ENCODE peak calls at places on chromosomes 5 and 9, in six cellular contexts. U, M, C, E, T and L are unnamed samples.
A peak's percentile ranks its signal among the peaks of the same experiment; 100 is the strongest.

GRCh38 chr9:99485461-99485860 is 263.4 kb downstream of the SEC61B start:
- DNase-seq in U (no peak), M (no peak), C (no peak), E (no peak), T (no peak), L (no peak)

GRCh38 chr5:43274435-43275114 is 38.6 kb downstream of the HMGCS1 start:
- DNase-seq in U (no peak), M (no peak), C (no peak), E (no peak), T (peak; percentile 29), L (peak; percentile 33)

GRCh38 chr5:6765612-6766525 is 52.6 kb downstream of the TENT4A start:
- DNase-seq in U (peak; percentile 68), M (peak; percentile 76), C (peak; percentile 90), E (peak; percentile 87), T (peak; percentile 74), L (peak; percentile 86)

GRCh38 chr5:119200795-119201194 is 129.9 kb downstream of the DMXL1 start:
- DNase-seq in U (no peak), M (no peak), C (no peak), E (no peak), T (no peak), L (no peak)

GRCh38 chr9:97480174-97480573 is 21.3 kb upstream of the TMOD1 start:
- DNase-seq in U (no peak), M (no peak), C (no peak), E (no peak), T (no peak), L (no peak)

GRCh38 chr5:175653763-175654162 is 4.1 kb upstream of the HRH2 start:
- DNase-seq in U (no peak), M (no peak), C (no peak), E (no peak), T (no peak), L (no peak)

GRCh38 chr9:95721132-95721531 is 154.4 kb upstream of the ERCC6L2 start:
- DNase-seq in U (no peak), M (no peak), C (no peak), E (no peak), T (peak; percentile 74), L (peak; percentile 31)

GRCh38 chr9:92671323-92671722 is 1.4 kb upstream of the IPPK start:
- DNase-seq in U (peak; percentile 58), M (peak; percentile 32), C (peak; percentile 74), E (peak; percentile 47), T (no peak), L (no peak)

GRCh38 chr5:151115272-151115905 is 34.6 kb upstream of the TNIP1 start:
- DNase-seq in U (peak; percentile 76), M (peak; percentile 90), C (peak; percentile 65), E (peak; percentile 85), T (peak; percentile 61), L (peak; percentile 84)

GRCh38 chr9:136270173-136270710 is 24.6 kb upstream of the QSOX2 start:
- DNase-seq in U (no peak), M (no peak), C (no peak), E (no peak), T (no peak), L (no peak)

GRCh38 chr9:126377521-126377920 is 50.9 kb downstream of the MVB12B start:
- DNase-seq in U (no peak), M (no peak), C (no peak), E (no peak), T (no peak), L (no peak)

GRCh38 chr9:37324261-37324683 is 98.2 kb upstream of the GRHPR start:
- DNase-seq in U (no peak), M (no peak), C (no peak), E (no peak), T (no peak), L (no peak)

GRCh38 chr5:131462479-131462878 is 172.6 kb downstream of the RAPGEF6 start:
- DNase-seq in U (no peak), M (no peak), C (no peak), E (no peak), T (no peak), L (no peak)

DNA sequence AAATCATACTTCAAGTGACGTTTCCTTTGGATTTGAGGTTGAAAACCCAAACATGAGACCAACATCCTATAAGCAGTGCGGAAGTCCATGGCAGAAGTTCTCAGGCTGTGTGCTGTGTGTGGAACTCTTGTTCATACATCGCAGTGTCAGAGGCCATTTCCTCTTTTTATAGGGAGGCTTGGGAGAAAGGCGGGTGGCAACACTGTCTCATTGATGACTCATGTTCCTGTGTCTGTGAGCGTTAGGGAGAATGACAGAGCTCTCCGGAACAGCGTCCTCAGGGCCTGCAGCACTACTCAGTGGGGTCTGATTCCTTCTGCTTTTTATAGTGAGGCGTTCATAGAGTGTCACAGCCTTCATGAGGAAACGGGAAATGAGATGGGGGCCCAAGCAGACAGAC is 98.8 kb upstream of the BASP1 start:
- DNase-seq in U (peak; percentile 66), M (peak; percentile 21), C (peak; percentile 92), E (peak; percentile 54), T (no peak), L (peak; percentile 41)
- TF ChIP-seq POLR2A in U (no peak), M (no peak), C (no peak), E (no peak), T (no peak), L (no peak)

GRCh38 chr5:79023947-79024346 is 38.8 kb upstream of the ARSB start:
- DNase-seq in U (no peak), M (no peak), C (no peak), E (no peak), T (no peak), L (no peak)

GRCh38 chr5:79021753-79022152 is 36.6 kb upstream of the ARSB start:
- DNase-seq in U (no peak), M (no peak), C (no peak), E (no peak), T (no peak), L (no peak)

GRCh38 chr5:79023323-79023722 is 38.2 kb upstream of the ARSB start:
- DNase-seq in U (no peak), M (no peak), C (no peak), E (no peak), T (no peak), L (no peak)

GRCh38 chr5:79020861-79021561 is 35.9 kb upstream of the ARSB start:
- DNase-seq in U (peak; percentile 47), M (peak; percentile 64), C (peak; percentile 66), E (peak; percentile 70), T (peak; percentile 32), L (peak; percentile 60)

DNA sequence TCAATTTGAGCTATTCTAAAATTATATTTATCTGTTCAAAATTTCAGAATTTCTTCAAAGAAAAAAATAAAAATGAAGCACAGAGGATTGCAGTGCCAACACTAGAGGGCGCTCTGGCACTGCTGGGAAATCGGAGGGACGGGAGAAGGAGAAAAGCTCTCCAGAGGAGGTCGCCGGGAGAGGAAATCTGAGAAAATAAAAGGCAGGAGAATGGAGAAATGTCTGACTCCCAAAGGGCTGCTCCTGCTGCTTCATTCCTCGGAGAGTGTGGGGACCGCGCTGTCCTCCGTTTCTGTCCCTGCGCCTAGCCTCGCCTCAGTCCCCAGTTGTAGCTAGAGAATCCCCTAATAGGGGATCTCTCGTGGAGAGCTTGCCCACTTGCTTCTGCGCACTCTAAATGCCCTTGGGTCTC is 40.0 kb upstream of the ARSB start:
- DNase-seq in U (peak; percentile 54), M (peak; percentile 46), C (peak; percentile 61), E (peak; percentile 66), T (peak; percentile 11), L (peak; percentile 58)
- H3K4me3 ChIP-seq in U (peak overlapping the region; percentile 7), M (peak overlapping the region; percentile 30), C (peak overlapping the region; percentile 32), E (peak overlapping the region; percentile 47), T (no peak overlapping the region), L (peak overlapping the region; percentile 33)

DNA sequence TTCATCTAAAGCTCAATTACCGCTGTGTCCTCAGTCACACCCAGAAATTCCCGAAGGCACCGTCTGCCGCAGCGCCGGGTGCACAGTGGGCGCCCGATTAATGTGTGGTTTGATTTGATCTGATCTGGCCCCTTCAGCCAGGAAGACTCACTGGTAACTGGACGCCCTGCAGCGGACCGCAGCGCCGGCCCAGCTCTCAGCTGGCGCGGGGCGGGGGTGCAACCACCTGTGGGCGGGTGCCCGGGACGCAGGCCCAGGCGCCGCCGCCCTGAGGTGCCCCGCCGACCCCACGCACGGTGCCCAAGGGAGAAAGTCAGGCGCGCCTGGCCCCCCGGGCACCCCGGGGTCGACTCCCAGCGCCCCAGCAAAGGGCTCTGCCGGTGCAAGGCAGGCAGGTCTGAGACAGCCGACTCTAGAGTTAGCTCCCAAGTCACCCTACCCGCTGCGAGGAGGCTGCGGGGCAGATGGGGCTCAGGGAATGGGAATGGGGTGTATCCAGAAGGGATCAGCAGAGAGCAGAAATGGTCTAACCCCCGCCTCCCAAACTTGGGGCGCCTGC is 1.7 kb downstream of the EPB41L4B start:
- DNase-seq in U (no peak), M (no peak), C (no peak), E (no peak), T (no peak), L (peak; percentile 67)
- TF ChIP-seq POLR2A in U (no peak), M (no peak), C (no peak), E (no peak), T (no peak), L (no peak)

GRCh38 chr9:13665418-13666066 is 386.1 kb upstream of the MPDZ start:
- DNase-seq in U (no peak), M (no peak), C (peak; percentile 3), E (no peak), T (no peak), L (no peak)
- H3K4me3 ChIP-seq in U (no peak overlapping the region), M (no peak overlapping the region), C (no peak overlapping the region), E (no peak overlapping the region), T (no peak overlapping the region), L (no peak overlapping the region)

GRCh38 chr9:88202321-88202720 is 64.0 kb upstream of the SPATA31C2 start:
- DNase-seq in U (no peak), M (no peak), C (no peak), E (no peak), T (no peak), L (no peak)
- TF ChIP-seq POLR2A in U (no peak), M (no peak), C (no peak), E (no peak), T (no peak), L (no peak)

DNA sequence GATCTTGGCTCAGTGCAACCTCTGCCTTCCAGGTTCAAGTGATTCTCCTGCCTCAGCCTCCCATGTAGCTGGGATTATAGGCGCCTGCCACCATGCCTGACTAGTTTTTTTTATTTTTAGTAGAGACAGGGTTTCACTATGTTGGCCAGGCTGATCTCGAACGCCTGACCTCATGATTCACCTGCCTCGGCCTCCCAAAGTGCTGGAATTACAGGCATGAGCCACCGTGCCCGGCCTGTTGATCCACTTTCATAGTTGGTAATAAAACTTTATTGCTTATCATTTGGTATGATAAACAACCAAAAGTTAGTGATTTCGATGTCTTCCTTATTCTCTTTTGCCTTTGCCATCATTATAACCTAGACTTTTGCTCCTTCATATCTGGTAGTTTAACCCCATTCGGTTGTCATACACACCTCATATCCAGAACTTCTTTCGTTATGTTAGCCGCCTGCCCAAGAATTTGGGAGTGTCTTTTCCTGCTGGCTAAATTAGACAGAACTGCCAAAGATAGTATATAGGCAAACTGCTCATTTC is 45.0 kb downstream of the UBE2R2 start:
- DNase-seq in U (no peak), M (no peak), C (no peak), E (no peak), T (no peak), L (no peak)
- H3K4me3 ChIP-seq in U (no peak overlapping the region), M (no peak overlapping the region), C (no peak overlapping the region), E (no peak overlapping the region), T (no peak overlapping the region), L (no peak overlapping the region)

GRCh38 chr5:172768573-172769323 is 2.2 kb downstream of the DUSP1 start:
- DNase-seq in U (no peak), M (peak; percentile 52), C (peak; percentile 74), E (no peak), T (no peak), L (peak; percentile 52)
- TF ChIP-seq POLR2A in U (no peak), M (peak; percentile 33), C (peak; percentile 36), E (no peak), T (no peak), L (no peak)